ENCODE peak calls at places on chromosomes 5 and 9, in seven cellular contexts. R, H, G, O, W, U and F are unnamed samples.

GRCh38 chr9:14383296-14383695 is 69.4 kb upstream of the NFIB start:
- DNase-seq in R (no peak), H (no peak), G (no peak), O (no peak), W (no peak), U (no peak), F (no peak)

GRCh38 chr5:21882363-21882762 is 970.8 kb downstream of the CDH12 start:
- DNase-seq in R (no peak), H (no peak), G (no peak), O (no peak), W (no peak), U (no peak), F (no peak)

GRCh38 chr5:78287833-78288232 is 6.7 kb downstream of the AP3B1 start:
- DNase-seq in R (no peak), H (no peak), G (no peak), O (peak), W (no peak), U (no peak), F (no peak)

GRCh38 chr9:116234091-116234490 is 80.5 kb downstream of the PAPPA start:
- DNase-seq in R (no peak), H (peak), G (no peak), O (no peak), W (no peak), U (no peak), F (no peak)

GRCh38 chr9:120711354-120711753 is 2.9 kb downstream of the MEGF9 start:
- DNase-seq in R (no peak), H (no peak), G (no peak), O (no peak), W (no peak), U (no peak), F (no peak)

GRCh38 chr5:153584131-153584530 is 93.7 kb downstream of the GRIA1 start:
- DNase-seq in R (no peak), H (no peak), G (no peak), O (no peak), W (no peak), U (no peak), F (no peak)

GRCh38 chr5:106171132-106171531 is 1499.6 kb downstream of the EFNA5 start:
- DNase-seq in R (no peak), H (no peak), G (no peak), O (no peak), W (no peak), U (no peak), F (no peak)

GRCh38 chr9:38482918-38483592 is 58.8 kb upstream of the IGFBPL1 start:
- DNase-seq in R (no peak), H (peak), G (no peak), O (no peak), W (no peak), U (no peak), F (no peak)

GRCh38 chr5:149053027-149053705 is 9.7 kb downstream of the SH3TC2 start:
- DNase-seq in R (no peak), H (no peak), G (no peak), O (no peak), W (no peak), U (no peak), F (peak)

GRCh38 chr5:80688648-80689420 is 34.1 kb upstream of the DHFR start:
- DNase-seq in R (no peak), H (no peak), G (no peak), O (no peak), W (no peak), U (no peak), F (no peak)

GRCh38 chr9:8338249-8338721 is 538.7 kb upstream of the DMAC1 start:
- DNase-seq in R (no peak), H (no peak), G (no peak), O (no peak), W (no peak), U (no peak), F (no peak)

GRCh38 chr5:1354491-1355033 is 9.7 kb upstream of the CLPTM1L start:
- DNase-seq in R (no peak), H (no peak), G (no peak), O (no peak), W (no peak), U (no peak), F (no peak)

GRCh38 chr9:71758785-71759184 is 9.5 kb downstream of the CEMIP2 start:
- DNase-seq in R (no peak), H (no peak), G (no peak), O (peak), W (no peak), U (no peak), F (peak)

GRCh38 chr5:67730917-67731474 is 484.6 kb upstream of the PIK3R1 start:
- DNase-seq in R (no peak), H (no peak), G (no peak), O (no peak), W (no peak), U (no peak), F (no peak)

GRCh38 chr5:24232929-24233328 is 411.8 kb downstream of the CDH10 start:
- DNase-seq in R (no peak), H (no peak), G (no peak), O (no peak), W (no peak), U (no peak), F (no peak)

GRCh38 chr5:106985174-106985573 is 685.6 kb downstream of the EFNA5 start:
- DNase-seq in R (no peak), H (no peak), G (no peak), O (no peak), W (no peak), U (no peak), F (no peak)

GRCh38 chr5:120254385-120254784 is 209.7 kb upstream of the PRR16 start:
- DNase-seq in R (no peak), H (no peak), G (no peak), O (no peak), W (no peak), U (no peak), F (no peak)

GRCh38 chr9:133742251-133742650 is 4.1 kb upstream of the SARDH start:
- DNase-seq in R (no peak), H (peak), G (no peak), O (no peak), W (no peak), U (no peak), F (no peak)

GRCh38 chr9:90906316-90907055 is 104.9 kb downstream of the SYK start:
- DNase-seq in R (no peak), H (no peak), G (no peak), O (no peak), W (no peak), U (no peak), F (no peak)

GRCh38 chr5:54785729-54786548 is 199.5 kb downstream of the ESM1 start:
- DNase-seq in R (no peak), H (peak), G (peak), O (no peak), W (peak), U (peak), F (peak)

GRCh38 chr9:137000177-137000930 is 4.0 kb upstream of the CLIC3 start:
- DNase-seq in R (no peak), H (no peak), G (peak), O (no peak), W (no peak), U (no peak), F (no peak)

GRCh38 chr5:78726556-78726955 is 78.0 kb upstream of the LHFPL2 start:
- DNase-seq in R (no peak), H (no peak), G (no peak), O (no peak), W (no peak), U (no peak), F (no peak)

GRCh38 chr5:177553671-177554429 is 513 bp downstream of the FAM193B start:
- DNase-seq in R (peak), H (peak), G (no peak), O (no peak), W (peak), U (peak), F (peak)

GRCh38 chr5:98307811-98308210 is 465.7 kb upstream of the RGMB start:
- DNase-seq in R (no peak), H (no peak), G (no peak), O (no peak), W (no peak), U (no peak), F (no peak)

GRCh38 chr5:145847499-145848497 is 12.7 kb upstream of the PRELID2 start:
- DNase-seq in R (no peak), H (no peak), G (no peak), O (peak), W (no peak), U (no peak), F (no peak)

GRCh38 chr5:1776831-1777230 is 22.8 kb downstream of the MRPL36 start:
- DNase-seq in R (no peak), H (no peak), G (no peak), O (no peak), W (no peak), U (peak), F (no peak)

GRCh38 chr5:107118184-107118902 is 552.4 kb downstream of the EFNA5 start:
- DNase-seq in R (no peak), H (no peak), G (no peak), O (no peak), W (no peak), U (no peak), F (no peak)

GRCh38 chr9:94150890-94151660 is 66.8 kb downstream of the PTPDC1 start:
- DNase-seq in R (no peak), H (no peak), G (no peak), O (no peak), W (no peak), U (no peak), F (no peak)

GRCh38 chr5:372911-373709 is 51.6 kb downstream of the AHRR start:
- DNase-seq in R (peak), H (no peak), G (no peak), O (no peak), W (peak), U (no peak), F (peak)

GRCh38 chr5:318341-318897 is 3.1 kb upstream of the AHRR start:
- DNase-seq in R (no peak), H (no peak), G (no peak), O (peak), W (no peak), U (no peak), F (no peak)

DNA sequence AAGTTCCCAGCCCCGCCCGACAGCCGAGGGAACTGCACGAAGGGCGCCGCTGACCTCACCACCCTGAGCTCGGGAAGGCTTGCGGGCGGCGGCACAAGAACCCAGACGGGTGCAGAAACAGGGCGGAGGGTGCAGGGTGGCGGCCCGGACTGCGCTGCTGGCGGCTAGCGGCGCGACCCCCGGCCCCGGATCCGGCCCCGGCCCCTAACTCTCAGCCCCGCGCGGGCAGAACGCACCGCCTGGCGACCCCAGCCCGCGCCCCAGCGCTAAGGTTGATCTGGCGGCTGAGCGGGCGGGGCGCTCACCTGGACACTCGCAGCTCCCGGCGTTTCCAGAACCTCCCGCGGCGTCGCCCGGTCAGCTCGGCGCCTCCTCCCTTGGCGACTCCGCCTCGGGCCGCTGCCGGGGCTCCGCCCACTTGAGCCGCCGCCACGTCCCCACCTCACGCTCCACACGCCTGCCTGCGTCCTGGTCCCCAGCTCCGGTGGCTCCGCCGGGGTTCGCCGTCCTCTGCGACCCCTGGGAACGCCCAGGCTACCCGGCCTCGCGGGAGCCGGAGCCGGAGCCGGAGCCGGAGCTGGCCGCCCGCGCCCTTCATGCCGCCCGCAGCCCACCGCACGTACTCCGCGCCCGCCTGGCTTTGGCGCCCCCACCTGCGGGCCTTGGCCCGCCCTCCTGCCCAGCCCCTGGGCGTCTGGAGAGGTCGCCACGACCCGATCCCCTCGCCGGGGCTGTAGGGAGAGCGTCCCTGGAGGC is at the start of gene P4HA2:
- DNase-seq in R (peak), H (peak), G (no peak), O (peak), W (peak), U (peak), F (peak)
- TF ChIP-seq POLR2AphosphoS5 in R (peak), H (peak), G (no peak), O (peak), W (no peak), U (peak), F (peak)

DNA sequence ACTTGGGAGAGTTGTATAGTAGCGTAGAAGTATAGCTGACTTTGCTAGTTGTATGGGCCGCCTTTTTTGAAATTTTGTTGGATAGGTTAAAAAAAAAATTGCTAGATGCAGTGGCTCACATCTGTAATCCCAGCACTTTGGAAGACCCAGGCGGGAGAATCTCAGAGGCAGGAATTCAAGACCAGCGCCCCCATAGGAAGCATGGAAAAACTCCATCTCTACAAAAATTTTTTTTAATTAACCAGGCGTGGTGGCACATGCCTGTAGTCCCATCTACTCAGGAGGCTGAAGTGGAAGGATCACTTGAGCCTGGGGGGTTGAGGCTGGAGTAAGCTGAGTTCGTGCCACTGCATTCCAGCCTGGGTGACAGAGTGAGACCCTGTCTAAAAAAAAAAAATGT is 59.2 kb downstream of the SMC5 start:
- DNase-seq in R (no peak), H (no peak), G (no peak), O (no peak), W (no peak), U (no peak), F (no peak)
- TF ChIP-seq CTCF in R (no peak), H (peak), G (no peak), O (no peak), W (no peak), U (no peak), F (no peak)

GRCh38 chr5:53645581-53645980 is 85.1 kb downstream of the NDUFS4 start:
- DNase-seq in R (no peak), H (no peak), G (no peak), O (no peak), W (no peak), U (no peak), F (no peak)

GRCh38 chr5:53645078-53645477 is 84.6 kb downstream of the NDUFS4 start:
- DNase-seq in R (no peak), H (no peak), G (no peak), O (no peak), W (no peak), U (no peak), F (no peak)

GRCh38 chr5:53643445-53643844 is 83.0 kb downstream of the NDUFS4 start:
- DNase-seq in R (no peak), H (no peak), G (no peak), O (no peak), W (no peak), U (no peak), F (no peak)

DNA sequence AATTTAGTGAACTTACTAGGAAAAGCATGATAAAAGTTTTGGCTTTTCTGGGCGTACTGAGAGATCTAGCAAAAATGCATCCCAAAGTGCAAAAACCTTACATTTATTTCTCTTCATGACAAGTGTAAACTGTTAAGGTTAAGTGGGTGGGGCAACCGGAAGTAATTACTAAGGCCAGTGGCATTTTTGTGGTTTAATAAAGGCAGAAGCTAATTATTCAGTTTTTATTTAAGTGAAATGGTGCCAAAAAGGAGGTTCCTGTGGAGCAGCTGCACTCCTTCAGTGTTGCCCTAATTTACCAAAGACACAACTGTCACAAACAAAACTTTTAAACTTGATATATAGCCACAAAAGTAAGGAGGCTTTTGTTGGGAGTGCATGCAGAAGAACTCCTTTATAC is 81.6 kb downstream of the NDUFS4 start:
- DNase-seq in R (no peak), H (no peak), G (no peak), O (no peak), W (no peak), U (no peak), F (no peak)
- TF ChIP-seq POLR2AphosphoS5 in R (no peak), H (no peak), G (no peak), O (no peak), W (no peak), U (no peak), F (no peak)

GRCh38 chr5:179623906-179624741 is 653 bp upstream of the HNRNPH1 start:
- DNase-seq in R (no peak), H (no peak), G (no peak), O (no peak), W (peak), U (peak), F (no peak)
- TF ChIP-seq CTCF in R (peak), H (no peak), G (no peak), O (no peak), W (no peak), U (no peak), F (peak)

GRCh38 chr5:172741206-172741582 is 29.8 kb downstream of the DUSP1 start:
- DNase-seq in R (no peak), H (no peak), G (no peak), O (no peak), W (no peak), U (no peak), F (no peak)

GRCh38 chr5:172739385-172739784 is 31.6 kb downstream of the DUSP1 start:
- DNase-seq in R (no peak), H (no peak), G (no peak), O (no peak), W (no peak), U (no peak), F (no peak)

GRCh38 chr5:172744106-172745104 is 26.6 kb downstream of the DUSP1 start:
- DNase-seq in R (peak), H (no peak), G (no peak), O (no peak), W (peak), U (peak), F (peak)

GRCh38 chr5:172743112-172743959 is 27.7 kb downstream of the DUSP1 start:
- DNase-seq in R (no peak), H (no peak), G (no peak), O (no peak), W (no peak), U (no peak), F (no peak)

DNA sequence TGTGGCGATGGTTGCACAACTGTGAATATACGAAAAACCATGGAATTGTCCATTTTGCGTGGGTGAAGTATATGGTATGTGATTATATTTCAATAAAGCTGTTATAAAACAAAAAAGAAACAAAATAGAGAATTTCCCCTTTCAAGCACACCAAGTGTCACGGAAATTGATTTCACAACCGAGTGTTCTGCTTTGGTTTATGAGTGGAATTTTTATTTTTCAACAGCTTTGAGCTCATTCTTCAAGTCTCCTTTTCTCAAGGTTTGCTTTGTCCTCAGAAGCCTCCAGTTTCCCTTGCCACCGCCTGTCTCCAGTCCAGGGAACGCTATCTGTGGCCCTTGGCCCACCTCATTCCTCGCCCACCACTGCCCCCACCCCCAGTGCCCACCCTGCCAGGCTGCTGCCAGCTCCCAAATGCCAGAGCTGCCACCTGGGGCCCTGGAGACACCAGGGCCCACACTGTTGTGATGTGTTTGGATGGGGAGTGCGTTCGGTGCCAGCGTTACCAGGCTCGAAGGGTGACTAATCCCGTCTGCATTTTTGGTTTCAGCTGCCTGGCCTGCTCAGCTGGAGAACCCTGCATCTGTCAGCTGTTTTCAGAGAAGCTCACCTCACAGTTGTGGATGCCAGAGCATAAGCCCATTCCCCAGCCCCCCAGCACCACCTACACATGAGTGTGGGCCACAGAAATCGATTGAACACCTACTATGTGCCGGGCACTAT is 30.4 kb downstream of the DUSP1 start:
- DNase-seq in R (no peak), H (no peak), G (no peak), O (no peak), W (peak), U (peak), F (peak)
- TF ChIP-seq POLR2AphosphoS5 in R (no peak), H (no peak), G (no peak), O (no peak), W (peak), U (peak), F (peak)

GRCh38 chr9:113578279-113578865 is 114.8 kb downstream of the RGS3 start:
- DNase-seq in R (no peak), H (no peak), G (no peak), O (no peak), W (no peak), U (no peak), F (no peak)
- TF ChIP-seq CTCF in R (no peak), H (no peak), G (no peak), O (no peak), W (no peak), U (no peak), F (no peak)

DNA sequence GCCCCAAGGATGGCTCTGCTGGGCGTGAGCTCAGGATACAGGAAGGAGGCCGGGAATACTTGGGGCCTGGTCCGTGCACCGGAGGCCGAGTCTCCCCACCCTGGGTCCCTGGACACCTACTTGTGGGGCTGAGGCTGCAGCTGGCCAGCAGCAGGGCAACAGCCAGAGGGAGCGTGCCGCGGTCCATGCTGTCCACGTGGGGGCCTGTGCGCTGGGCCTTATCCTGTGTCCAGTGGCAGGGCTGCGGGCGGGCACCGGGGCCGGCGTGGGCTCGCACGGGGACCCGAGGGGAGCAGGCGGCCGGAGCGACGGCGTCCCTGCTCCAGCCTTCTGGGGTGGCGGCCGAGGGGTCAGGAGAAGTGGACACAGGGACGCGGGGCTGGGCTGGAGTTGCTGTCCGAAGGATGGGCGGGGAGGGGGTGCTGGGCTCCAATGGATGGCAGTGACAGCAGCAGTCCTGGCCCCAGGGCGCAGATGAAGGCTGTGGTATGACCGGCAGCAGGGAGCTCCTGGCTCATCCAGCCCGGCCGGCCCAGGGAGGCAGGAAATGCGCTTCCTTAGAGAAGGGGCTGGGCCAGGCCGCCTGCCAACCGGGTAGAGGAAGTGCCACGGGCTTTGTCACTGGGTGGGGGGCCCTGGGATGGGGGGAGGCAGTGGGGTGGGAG is at the start of gene ENG:
- DNase-seq in R (peak), H (peak), G (no peak), O (no peak), W (peak), U (peak), F (peak)
- TF ChIP-seq POLR2AphosphoS5 in R (peak), H (peak), G (no peak), O (no peak), W (no peak), U (peak), F (no peak)